ENCODE peak calls at places on chromosomes 2 and 18, in eight cellular contexts. Y is A549, S is stomach, L is ovary, H is transverse colon, V is sigmoid colon, D is K562, I is H1. P is an unnamed sample.

GRCh38 chr2:19021100-19021476 is 337.3 kb downstream of the OSR1 start:
- DNase-seq in S (no peak), V (no peak), H (no peak), D (no peak), I (no peak), Y (peak), L (no peak), P (no peak)

GRCh38 chr18:57121542-57122112 is 25.3 kb upstream of the BOD1L2 start:
- DNase-seq in S (no peak), Y (no peak), L (no peak), H (no peak), D (no peak), I (peak), V (no peak), P (no peak)

GRCh38 chr2:9753276-9753600 is 90.0 kb upstream of the TAF1B start:
- DNase-seq in V (no peak), I (no peak), L (no peak), D (peak), H (peak), S (peak), Y (peak), P (peak)

GRCh38 chr2:142130111-142131015 is 453 bp downstream of the LRP1B start:
- DNase-seq in L (peak), V (peak), D (no peak), H (peak), I (peak), S (peak), Y (no peak), P (peak)

GRCh38 chr2:83650897-83651296 is 808.2 kb downstream of the SUCLG1 start:
- DNase-seq in D (no peak), L (no peak), S (no peak), Y (no peak), I (no peak), V (no peak), H (no peak), P (no peak)

GRCh38 chr2:188158337-188159100 is 133.2 kb upstream of the GULP1 start:
- DNase-seq in L (no peak), S (no peak), Y (no peak), D (no peak), V (no peak), H (no peak), I (no peak), P (no peak)

GRCh38 chr2:235024191-235024611 is 72.4 kb downstream of the SH3BP4 start:
- DNase-seq in D (no peak), V (peak), H (no peak), Y (no peak), L (no peak), S (no peak), I (no peak), P (no peak)

GRCh38 chr18:22223263-22223960 is 54.0 kb downstream of the GATA6 start:
- DNase-seq in Y (peak), V (peak), H (peak), S (peak), D (peak), I (no peak), L (peak), P (peak)

GRCh38 chr2:88258208-88258607 is 88.1 kb downstream of the THNSL2 start:
- DNase-seq in I (no peak), Y (no peak), H (no peak), D (no peak), L (no peak), V (no peak), S (no peak), P (no peak)

DNA sequence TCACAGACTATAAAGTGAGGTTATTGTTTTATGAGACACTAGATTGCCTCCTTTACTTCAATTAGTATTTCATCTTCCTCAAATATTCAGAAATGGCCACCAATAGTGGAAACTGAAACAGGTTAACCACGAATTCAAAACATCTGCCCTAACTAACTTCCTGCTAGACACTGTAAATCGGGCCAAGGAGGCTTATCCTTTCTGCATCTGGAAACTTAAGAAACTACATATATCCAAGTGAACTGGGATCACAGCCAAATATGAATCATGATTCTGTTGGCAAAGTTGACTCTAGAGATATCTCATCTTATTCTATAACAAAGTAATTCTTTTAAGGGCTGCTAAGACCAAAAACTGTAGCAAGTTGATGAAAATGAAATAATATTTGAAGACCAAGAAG is 136.6 kb upstream of the ZC3H15 start:
- DNase-seq in L (no peak), I (no peak), H (no peak), S (no peak), Y (peak), V (no peak), D (no peak), P (no peak)
- TF ChIP-seq EP300 in L (no peak), I (no peak), H (no peak), S (no peak), Y (no peak), V (no peak), D (no peak), P (no peak)

DNA sequence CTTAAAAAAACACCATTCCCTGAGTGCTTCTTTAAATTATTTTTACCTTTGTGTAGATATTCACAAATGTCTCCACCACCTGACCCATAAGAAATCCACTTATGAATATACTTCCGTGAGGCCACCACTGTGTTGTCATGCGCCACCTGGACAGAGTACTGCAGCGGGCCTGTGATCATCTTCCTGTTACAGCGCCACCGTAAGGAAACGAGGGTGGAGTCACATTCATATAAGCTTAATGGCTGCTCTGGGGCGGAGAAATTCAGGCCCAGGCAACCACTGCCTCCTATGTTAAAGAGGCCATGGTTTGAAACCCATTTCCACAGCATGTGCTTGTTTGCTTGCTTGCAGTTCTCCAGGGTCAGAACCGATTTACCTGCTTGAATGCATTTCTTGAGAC is 17.7 kb downstream of the PLA2R1 start:
- DNase-seq in D (no peak), V (no peak), I (no peak), L (no peak), H (no peak), S (no peak), Y (no peak), P (no peak)
- TF ChIP-seq EP300 in D (no peak), V (no peak), I (no peak), L (no peak), H (no peak), S (no peak), Y (no peak), P (no peak)

DNA sequence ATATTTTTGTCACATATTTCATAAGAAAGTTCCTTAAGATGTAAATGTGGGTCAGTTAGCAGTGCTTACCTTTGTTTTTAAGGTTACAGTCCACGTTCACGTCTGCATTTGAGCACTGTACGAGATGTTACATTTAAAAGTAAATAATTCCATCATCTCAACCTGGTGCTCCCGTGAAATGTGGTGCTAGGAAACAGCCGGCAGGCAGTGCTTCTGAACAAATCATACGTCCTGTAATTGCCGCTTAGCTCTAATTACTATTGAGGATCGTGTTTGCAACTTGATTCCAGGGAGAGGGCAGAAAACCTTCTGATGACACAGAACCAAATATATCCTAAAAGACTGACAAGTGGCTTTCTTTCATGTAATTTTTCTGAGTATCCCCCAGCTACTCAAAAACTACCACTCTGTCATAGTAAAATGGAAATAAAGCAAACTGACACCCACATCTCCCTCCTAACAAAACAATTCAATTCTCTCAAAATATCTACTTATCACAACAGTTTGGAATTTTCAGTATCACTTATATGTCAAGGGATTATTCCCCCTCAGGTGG is 297.8 kb upstream of the SESTD1 start:
- DNase-seq in S (no peak), Y (no peak), D (no peak), H (no peak), I (no peak), L (no peak), V (no peak), P (no peak)
- TF ChIP-seq EP300 in S (no peak), Y (no peak), D (no peak), H (no peak), I (no peak), L (no peak), V (no peak), P (no peak)

DNA sequence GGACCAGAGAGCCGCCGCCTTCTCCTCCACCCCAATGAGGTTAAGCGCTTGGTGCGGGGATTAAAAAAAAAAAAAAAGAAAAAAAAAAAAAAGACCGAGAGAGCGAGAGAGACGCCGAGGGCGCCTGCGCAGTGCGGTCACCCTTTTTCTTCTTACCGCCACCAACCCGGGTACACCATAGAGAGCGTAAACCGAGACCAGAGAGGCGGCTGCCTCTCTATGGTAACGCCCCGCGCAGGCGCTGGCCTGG is at the start of gene CLASP1:
- DNase-seq in Y (peak), V (peak), L (peak), S (peak), I (peak), H (peak), D (peak), P (peak)
- TF ChIP-seq EP300 in Y (no peak), V (no peak), L (no peak), S (no peak), I (no peak), H (no peak), D (no peak), P (no peak)

DNA sequence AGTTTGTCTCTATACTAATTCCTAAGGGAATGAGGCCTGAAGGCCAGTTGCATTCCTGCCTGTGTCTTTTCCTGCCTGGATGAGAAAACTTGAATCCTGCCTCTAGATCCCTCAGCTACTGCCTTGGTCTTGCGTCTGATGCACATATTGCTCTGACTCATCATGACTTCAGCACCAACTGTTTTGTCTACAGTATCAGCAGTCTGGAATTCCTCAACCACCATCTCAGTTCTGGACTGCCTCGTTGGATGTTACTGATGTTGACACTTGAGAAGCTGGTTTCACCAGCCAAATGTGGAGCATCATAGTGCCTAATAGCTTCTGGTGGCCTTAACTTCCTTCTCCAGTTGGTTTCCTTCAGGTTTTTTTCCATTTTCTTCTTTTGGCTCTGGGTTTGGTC is 211.0 kb downstream of the CTNNA2 start:
- DNase-seq in D (no peak), S (no peak), V (no peak), L (no peak), Y (peak), I (no peak), H (no peak), P (no peak)
- TF ChIP-seq EP300 in D (no peak), S (no peak), V (no peak), L (no peak), Y (peak), I (no peak), H (no peak), P (no peak)

DNA sequence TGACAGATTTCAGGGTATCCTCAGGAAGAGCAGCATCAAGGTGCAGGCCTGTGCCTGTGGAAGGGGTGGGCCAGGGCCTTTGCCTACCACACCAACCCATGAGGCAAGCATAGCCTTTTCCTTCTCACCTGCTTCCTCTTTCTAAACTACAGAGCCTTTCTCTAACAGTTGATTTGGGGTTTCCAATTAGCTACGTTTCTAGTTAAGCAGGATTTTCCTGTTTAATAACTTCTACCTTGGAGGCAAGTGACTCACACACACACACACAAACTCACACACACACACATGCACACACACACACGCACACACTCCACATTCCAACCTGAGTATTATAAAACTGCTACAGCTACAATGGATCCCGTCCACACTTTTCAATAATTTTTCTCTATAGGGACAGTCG is 84.9 kb downstream of the SOX11 start:
- DNase-seq in Y (no peak), L (no peak), S (no peak), D (no peak), H (no peak), I (no peak), V (no peak), P (peak)
- TF ChIP-seq EP300 in Y (no peak), L (no peak), S (no peak), D (no peak), H (no peak), I (no peak), V (no peak), P (no peak)